ENCODE peak calls at places on chromosomes 3 and 15, in eight cellular contexts. One of them, this sample, is unnamed.

GRCh38 chr15:71548317-71548908 is 261.9 kb upstream of the NR2E3 start:
- ATAC-seq in Right ventricle myocardium inferior: no peak
- ATAC-seq in sciatic nerve: peak; percentile 64
- ATAC-seq in activated CD8-positive, alpha-beta memory T cell treated with anti-CD3 and anti-CD28 coated beads, Interleukin-2, amount 10 ng/mL, durations not matched to agents 7 days and 5 days: no peak
- ATAC-seq in naive thymus-derived CD8-positive, alpha-beta T cell: no peak
- ATAC-seq in aorta: no peak
- ATAC-seq in body of pancreas: no peak
- ATAC-seq in stimulated activated naive CD8-positive, alpha-beta T cell treated with anti-CD3 and anti-CD28 coated beads, Interleukin-15, amount 100 ng/mL, for 72 hours: no peak
- ATAC-seq in this sample: no peak

GRCh38 chr15:65767895-65768294 is 24.2 kb downstream of the DENND4A start:
- ATAC-seq in body of pancreas: no peak
- ATAC-seq in activated CD8-positive, alpha-beta memory T cell treated with anti-CD3 and anti-CD28 coated beads, Interleukin-2, amount 10 ng/mL, durations not matched to agents 7 days and 5 days: peak; percentile 76
- ATAC-seq in stimulated activated naive CD8-positive, alpha-beta T cell treated with anti-CD3 and anti-CD28 coated beads, Interleukin-15, amount 100 ng/mL, for 72 hours: peak; percentile 99
- ATAC-seq in aorta: no peak
- ATAC-seq in sciatic nerve: no peak
- ATAC-seq in Right ventricle myocardium inferior: no peak
- ATAC-seq in naive thymus-derived CD8-positive, alpha-beta T cell: peak; percentile 44
- ATAC-seq in this sample: no peak

GRCh38 chr3:27590437-27591320 is 106.5 kb upstream of the SLC4A7 start:
- ATAC-seq in Right ventricle myocardium inferior: peak; percentile 78
- ATAC-seq in naive thymus-derived CD8-positive, alpha-beta T cell: no peak
- ATAC-seq in aorta: peak; percentile 81
- ATAC-seq in activated CD8-positive, alpha-beta memory T cell treated with anti-CD3 and anti-CD28 coated beads, Interleukin-2, amount 10 ng/mL, durations not matched to agents 7 days and 5 days: peak; percentile 68
- ATAC-seq in sciatic nerve: peak; percentile 90
- ATAC-seq in stimulated activated naive CD8-positive, alpha-beta T cell treated with anti-CD3 and anti-CD28 coated beads, Interleukin-15, amount 100 ng/mL, for 72 hours: peak; percentile 73
- ATAC-seq in body of pancreas: peak; percentile 15
- ATAC-seq in this sample: peak; percentile 74

GRCh38 chr3:138097192-138097829 is 18.1 kb downstream of the DZIP1L start:
- ATAC-seq in stimulated activated naive CD8-positive, alpha-beta T cell treated with anti-CD3 and anti-CD28 coated beads, Interleukin-15, amount 100 ng/mL, for 72 hours: peak; percentile 55
- ATAC-seq in naive thymus-derived CD8-positive, alpha-beta T cell: peak; percentile 41
- ATAC-seq in aorta: no peak
- ATAC-seq in body of pancreas: peak; percentile 21
- ATAC-seq in activated CD8-positive, alpha-beta memory T cell treated with anti-CD3 and anti-CD28 coated beads, Interleukin-2, amount 10 ng/mL, durations not matched to agents 7 days and 5 days: no peak
- ATAC-seq in Right ventricle myocardium inferior: no peak
- ATAC-seq in sciatic nerve: no peak
- ATAC-seq in this sample: peak; percentile 48

GRCh38 chr3:17369973-17370372 is 372.5 kb downstream of the TBC1D5 start:
- ATAC-seq in activated CD8-positive, alpha-beta memory T cell treated with anti-CD3 and anti-CD28 coated beads, Interleukin-2, amount 10 ng/mL, durations not matched to agents 7 days and 5 days: no peak
- ATAC-seq in aorta: no peak
- ATAC-seq in naive thymus-derived CD8-positive, alpha-beta T cell: no peak
- ATAC-seq in Right ventricle myocardium inferior: no peak
- ATAC-seq in body of pancreas: no peak
- ATAC-seq in sciatic nerve: no peak
- ATAC-seq in stimulated activated naive CD8-positive, alpha-beta T cell treated with anti-CD3 and anti-CD28 coated beads, Interleukin-15, amount 100 ng/mL, for 72 hours: no peak
- ATAC-seq in this sample: no peak

GRCh38 chr3:71109241-71109976 is 474.1 kb downstream of the FOXP1 start:
- ATAC-seq in stimulated activated naive CD8-positive, alpha-beta T cell treated with anti-CD3 and anti-CD28 coated beads, Interleukin-15, amount 100 ng/mL, for 72 hours: peak; percentile 33
- ATAC-seq in aorta: peak; percentile 45
- ATAC-seq in naive thymus-derived CD8-positive, alpha-beta T cell: no peak
- ATAC-seq in activated CD8-positive, alpha-beta memory T cell treated with anti-CD3 and anti-CD28 coated beads, Interleukin-2, amount 10 ng/mL, durations not matched to agents 7 days and 5 days: no peak
- ATAC-seq in sciatic nerve: no peak
- ATAC-seq in Right ventricle myocardium inferior: no peak
- ATAC-seq in body of pancreas: no peak
- ATAC-seq in this sample: peak; percentile 61

GRCh38 chr15:77716632-77717343 is 84.1 kb upstream of the LINGO1 start:
- ATAC-seq in naive thymus-derived CD8-positive, alpha-beta T cell: no peak
- ATAC-seq in body of pancreas: no peak
- ATAC-seq in aorta: no peak
- ATAC-seq in sciatic nerve: no peak
- ATAC-seq in activated CD8-positive, alpha-beta memory T cell treated with anti-CD3 and anti-CD28 coated beads, Interleukin-2, amount 10 ng/mL, durations not matched to agents 7 days and 5 days: no peak
- ATAC-seq in stimulated activated naive CD8-positive, alpha-beta T cell treated with anti-CD3 and anti-CD28 coated beads, Interleukin-15, amount 100 ng/mL, for 72 hours: no peak
- ATAC-seq in Right ventricle myocardium inferior: no peak
- ATAC-seq in this sample: no peak

GRCh38 chr15:56042031-56042430 is 48.6 kb upstream of the NEDD4 start:
- ATAC-seq in aorta: no peak
- ATAC-seq in stimulated activated naive CD8-positive, alpha-beta T cell treated with anti-CD3 and anti-CD28 coated beads, Interleukin-15, amount 100 ng/mL, for 72 hours: no peak
- ATAC-seq in activated CD8-positive, alpha-beta memory T cell treated with anti-CD3 and anti-CD28 coated beads, Interleukin-2, amount 10 ng/mL, durations not matched to agents 7 days and 5 days: no peak
- ATAC-seq in Right ventricle myocardium inferior: no peak
- ATAC-seq in body of pancreas: no peak
- ATAC-seq in sciatic nerve: no peak
- ATAC-seq in naive thymus-derived CD8-positive, alpha-beta T cell: no peak
- ATAC-seq in this sample: no peak

GRCh38 chr3:70861855-70862254 is 549.4 kb upstream of the MDFIC2 start:
- ATAC-seq in Right ventricle myocardium inferior: peak; percentile 83
- ATAC-seq in aorta: peak; percentile 65
- ATAC-seq in activated CD8-positive, alpha-beta memory T cell treated with anti-CD3 and anti-CD28 coated beads, Interleukin-2, amount 10 ng/mL, durations not matched to agents 7 days and 5 days: no peak
- ATAC-seq in sciatic nerve: peak; percentile 87
- ATAC-seq in stimulated activated naive CD8-positive, alpha-beta T cell treated with anti-CD3 and anti-CD28 coated beads, Interleukin-15, amount 100 ng/mL, for 72 hours: no peak
- ATAC-seq in naive thymus-derived CD8-positive, alpha-beta T cell: no peak
- ATAC-seq in body of pancreas: peak; percentile 33
- ATAC-seq in this sample: no peak

GRCh38 chr15:74306801-74307217 is 60.6 kb downstream of the CYP11A1 start:
- ATAC-seq in stimulated activated naive CD8-positive, alpha-beta T cell treated with anti-CD3 and anti-CD28 coated beads, Interleukin-15, amount 100 ng/mL, for 72 hours: no peak
- ATAC-seq in naive thymus-derived CD8-positive, alpha-beta T cell: no peak
- ATAC-seq in sciatic nerve: no peak
- ATAC-seq in Right ventricle myocardium inferior: no peak
- ATAC-seq in activated CD8-positive, alpha-beta memory T cell treated with anti-CD3 and anti-CD28 coated beads, Interleukin-2, amount 10 ng/mL, durations not matched to agents 7 days and 5 days: no peak
- ATAC-seq in body of pancreas: no peak
- ATAC-seq in aorta: no peak
- ATAC-seq in this sample: no peak

GRCh38 chr3:109902549-109902948 is 565.2 kb upstream of the DPPA4 start:
- ATAC-seq in Right ventricle myocardium inferior: no peak
- ATAC-seq in sciatic nerve: no peak
- ATAC-seq in aorta: no peak
- ATAC-seq in stimulated activated naive CD8-positive, alpha-beta T cell treated with anti-CD3 and anti-CD28 coated beads, Interleukin-15, amount 100 ng/mL, for 72 hours: no peak
- ATAC-seq in naive thymus-derived CD8-positive, alpha-beta T cell: no peak
- ATAC-seq in body of pancreas: no peak
- ATAC-seq in activated CD8-positive, alpha-beta memory T cell treated with anti-CD3 and anti-CD28 coated beads, Interleukin-2, amount 10 ng/mL, durations not matched to agents 7 days and 5 days: no peak
- ATAC-seq in this sample: no peak

GRCh38 chr3:106302451-106303221 is 433.8 kb upstream of the CBLB start:
- ATAC-seq in stimulated activated naive CD8-positive, alpha-beta T cell treated with anti-CD3 and anti-CD28 coated beads, Interleukin-15, amount 100 ng/mL, for 72 hours: peak; percentile 91
- ATAC-seq in activated CD8-positive, alpha-beta memory T cell treated with anti-CD3 and anti-CD28 coated beads, Interleukin-2, amount 10 ng/mL, durations not matched to agents 7 days and 5 days: peak; percentile 79
- ATAC-seq in sciatic nerve: no peak
- ATAC-seq in body of pancreas: no peak
- ATAC-seq in naive thymus-derived CD8-positive, alpha-beta T cell: peak; percentile 20
- ATAC-seq in Right ventricle myocardium inferior: no peak
- ATAC-seq in aorta: no peak
- ATAC-seq in this sample: peak; percentile 93

GRCh38 chr3:158770254-158771017 is 31.4 kb upstream of the MFSD1 start:
- ATAC-seq in sciatic nerve: no peak
- ATAC-seq in aorta: no peak
- ATAC-seq in activated CD8-positive, alpha-beta memory T cell treated with anti-CD3 and anti-CD28 coated beads, Interleukin-2, amount 10 ng/mL, durations not matched to agents 7 days and 5 days: no peak
- ATAC-seq in stimulated activated naive CD8-positive, alpha-beta T cell treated with anti-CD3 and anti-CD28 coated beads, Interleukin-15, amount 100 ng/mL, for 72 hours: no peak
- ATAC-seq in naive thymus-derived CD8-positive, alpha-beta T cell: no peak
- ATAC-seq in Right ventricle myocardium inferior: no peak
- ATAC-seq in body of pancreas: no peak
- ATAC-seq in this sample: no peak

This sample was measured in stimulated activated memory B cell treated with anti-CD40 and anti-IgM and Interleukin-4, amounts not matched to agents 10 μg/mL and 1 μg/mL and 100 μg/mL, for 72 hours.